ENCODE peak calls at places on chromosomes 16 and 17, in seven cellular contexts. One of them, this sample, is unnamed.
A peak's percentile ranks its signal among the peaks of the same experiment; 100 is the strongest.

GRCh38 chr16:56255904-56256303 is 64.6 kb downstream of the GNAO1 start:
- DNase-seq in left ventricle myocardium inferior: no peak
- DNase-seq in hepatocyte: no peak
- DNase-seq in HCT116: no peak
- DNase-seq in ascending aorta: no peak
- DNase-seq in H1: no peak
- DNase-seq in dorsolateral prefrontal cortex: no peak
- DNase-seq in this sample: no peak

GRCh38 chr16:14050297-14051027 is 20.7 kb upstream of the MRTFB start:
- DNase-seq in left ventricle myocardium inferior: no peak
- DNase-seq in dorsolateral prefrontal cortex: no peak
- DNase-seq in H1: peak; percentile 84
- DNase-seq in ascending aorta: no peak
- DNase-seq in hepatocyte: peak; percentile 60
- DNase-seq in HCT116: no peak
- DNase-seq in this sample: no peak

GRCh38 chr17:9434502-9435113 is 141.0 kb downstream of the STX8 start:
- DNase-seq in hepatocyte: no peak
- DNase-seq in ascending aorta: no peak
- DNase-seq in H1: no peak
- DNase-seq in HCT116: no peak
- DNase-seq in dorsolateral prefrontal cortex: no peak
- DNase-seq in left ventricle myocardium inferior: no peak
- DNase-seq in this sample: no peak

GRCh38 chr16:84738255-84739038 is 38.6 kb downstream of the USP10 start:
- DNase-seq in HCT116: peak; percentile 85
- DNase-seq in dorsolateral prefrontal cortex: peak; percentile 73
- DNase-seq in H1: no peak
- DNase-seq in ascending aorta: peak; percentile 33
- DNase-seq in hepatocyte: peak; percentile 89
- DNase-seq in left ventricle myocardium inferior: peak; percentile 71
- DNase-seq in this sample: peak; percentile 87

GRCh38 chr17:66401364-66401763 is 99.0 kb downstream of the PRKCA start:
- DNase-seq in left ventricle myocardium inferior: no peak
- DNase-seq in HCT116: no peak
- DNase-seq in dorsolateral prefrontal cortex: no peak
- DNase-seq in H1: no peak
- DNase-seq in ascending aorta: no peak
- DNase-seq in hepatocyte: no peak
- DNase-seq in this sample: no peak

GRCh38 chr17:29390856-29391631 is 881 bp downstream of the TAOK1 start:
- DNase-seq in H1: no peak
- DNase-seq in dorsolateral prefrontal cortex: no peak
- DNase-seq in hepatocyte: peak; percentile 62
- DNase-seq in HCT116: no peak
- DNase-seq in ascending aorta: no peak
- DNase-seq in left ventricle myocardium inferior: peak; percentile 22
- DNase-seq in this sample: peak; percentile 49

GRCh38 chr17:75488693-75489510 is 26.4 kb downstream of the CASKIN2 start:
- DNase-seq in ascending aorta: no peak
- DNase-seq in left ventricle myocardium inferior: no peak
- DNase-seq in H1: no peak
- DNase-seq in hepatocyte: no peak
- DNase-seq in HCT116: no peak
- DNase-seq in dorsolateral prefrontal cortex: no peak
- DNase-seq in this sample: no peak

GRCh38 chr17:82439829-82440365 is 10.7 kb downstream of the CYBC1 start:
- DNase-seq in H1: no peak
- DNase-seq in ascending aorta: no peak
- DNase-seq in dorsolateral prefrontal cortex: no peak
- DNase-seq in hepatocyte: no peak
- DNase-seq in HCT116: no peak
- DNase-seq in left ventricle myocardium inferior: no peak
- DNase-seq in this sample: no peak

GRCh38 chr16:58158137-58158536 is 29.0 kb upstream of the CFAP20 start:
- DNase-seq in ascending aorta: no peak
- DNase-seq in HCT116: no peak
- DNase-seq in hepatocyte: no peak
- DNase-seq in dorsolateral prefrontal cortex: no peak
- DNase-seq in left ventricle myocardium inferior: no peak
- DNase-seq in H1: no peak
- DNase-seq in this sample: no peak

GRCh38 chr16:11570258-11570657 is 16.5 kb downstream of the LITAF start:
- DNase-seq in hepatocyte: no peak
- DNase-seq in HCT116: no peak
- DNase-seq in ascending aorta: no peak
- DNase-seq in H1: no peak
- DNase-seq in dorsolateral prefrontal cortex: no peak
- DNase-seq in left ventricle myocardium inferior: no peak
- DNase-seq in this sample: no peak

GRCh38 chr17:66369830-66370229 is 67.4 kb downstream of the PRKCA start:
- DNase-seq in hepatocyte: no peak
- DNase-seq in H1: no peak
- DNase-seq in dorsolateral prefrontal cortex: no peak
- DNase-seq in HCT116: no peak
- DNase-seq in ascending aorta: no peak
- DNase-seq in left ventricle myocardium inferior: no peak
- DNase-seq in this sample: no peak

GRCh38 chr17:82926716-82927115 is 86.9 kb upstream of the ZNF750 start:
- DNase-seq in HCT116: no peak
- DNase-seq in hepatocyte: no peak
- DNase-seq in dorsolateral prefrontal cortex: no peak
- DNase-seq in ascending aorta: no peak
- DNase-seq in H1: no peak
- DNase-seq in left ventricle myocardium inferior: no peak
- DNase-seq in this sample: no peak

GRCh38 chr16:56789360-56789759 is 59.4 kb downstream of the NUP93 start:
- DNase-seq in H1: no peak
- DNase-seq in HCT116: peak; percentile 55
- DNase-seq in dorsolateral prefrontal cortex: no peak
- DNase-seq in ascending aorta: no peak
- DNase-seq in left ventricle myocardium inferior: no peak
- DNase-seq in hepatocyte: peak; percentile 36
- DNase-seq in this sample: peak; percentile 60

GRCh38 chr16:64250866-64251265 is 871.0 kb downstream of the CDH11 start:
- DNase-seq in HCT116: no peak
- DNase-seq in ascending aorta: no peak
- DNase-seq in hepatocyte: no peak
- DNase-seq in dorsolateral prefrontal cortex: no peak
- DNase-seq in H1: no peak
- DNase-seq in left ventricle myocardium inferior: peak; percentile 16
- DNase-seq in this sample: no peak

GRCh38 chr16:83328936-83329335 is 478.8 kb upstream of the HSBP1 start:
- DNase-seq in H1: no peak
- DNase-seq in left ventricle myocardium inferior: no peak
- DNase-seq in dorsolateral prefrontal cortex: no peak
- DNase-seq in HCT116: no peak
- DNase-seq in ascending aorta: no peak
- DNase-seq in hepatocyte: no peak
- DNase-seq in this sample: no peak

GRCh38 chr16:30997000-30997886 is 12.2 kb downstream of the HSD3B7 start:
- DNase-seq in left ventricle myocardium inferior: peak; percentile 86
- DNase-seq in dorsolateral prefrontal cortex: no peak
- DNase-seq in hepatocyte: peak; percentile 91
- DNase-seq in H1: peak; percentile 77
- DNase-seq in HCT116: peak; percentile 43
- DNase-seq in ascending aorta: no peak
- DNase-seq in this sample: peak; percentile 72

GRCh38 chr17:792277-792676 is 10.1 kb downstream of the MRM3 start:
- DNase-seq in left ventricle myocardium inferior: no peak
- DNase-seq in hepatocyte: no peak
- DNase-seq in HCT116: no peak
- DNase-seq in ascending aorta: no peak
- DNase-seq in dorsolateral prefrontal cortex: no peak
- DNase-seq in H1: no peak
- DNase-seq in this sample: no peak

GRCh38 chr16:57365826-57366536 is 6.3 kb upstream of the CX3CL1 start:
- DNase-seq in dorsolateral prefrontal cortex: no peak
- DNase-seq in left ventricle myocardium inferior: no peak
- DNase-seq in H1: no peak
- DNase-seq in hepatocyte: no peak
- DNase-seq in HCT116: no peak
- DNase-seq in ascending aorta: no peak
- DNase-seq in this sample: no peak

GRCh38 chr17:48912476-48912875 is 4.3 kb downstream of the UBE2Z start:
- DNase-seq in left ventricle myocardium inferior: no peak
- DNase-seq in ascending aorta: no peak
- DNase-seq in HCT116: no peak
- DNase-seq in hepatocyte: no peak
- DNase-seq in dorsolateral prefrontal cortex: no peak
- DNase-seq in H1: no peak
- DNase-seq in this sample: no peak

GRCh38 chr16:25155553-25156460 is 44.3 kb downstream of the LCMT1 start:
- DNase-seq in H1: no peak
- DNase-seq in hepatocyte: no peak
- DNase-seq in left ventricle myocardium inferior: no peak
- DNase-seq in ascending aorta: no peak
- DNase-seq in dorsolateral prefrontal cortex: no peak
- DNase-seq in HCT116: no peak
- DNase-seq in this sample: no peak

DNA sequence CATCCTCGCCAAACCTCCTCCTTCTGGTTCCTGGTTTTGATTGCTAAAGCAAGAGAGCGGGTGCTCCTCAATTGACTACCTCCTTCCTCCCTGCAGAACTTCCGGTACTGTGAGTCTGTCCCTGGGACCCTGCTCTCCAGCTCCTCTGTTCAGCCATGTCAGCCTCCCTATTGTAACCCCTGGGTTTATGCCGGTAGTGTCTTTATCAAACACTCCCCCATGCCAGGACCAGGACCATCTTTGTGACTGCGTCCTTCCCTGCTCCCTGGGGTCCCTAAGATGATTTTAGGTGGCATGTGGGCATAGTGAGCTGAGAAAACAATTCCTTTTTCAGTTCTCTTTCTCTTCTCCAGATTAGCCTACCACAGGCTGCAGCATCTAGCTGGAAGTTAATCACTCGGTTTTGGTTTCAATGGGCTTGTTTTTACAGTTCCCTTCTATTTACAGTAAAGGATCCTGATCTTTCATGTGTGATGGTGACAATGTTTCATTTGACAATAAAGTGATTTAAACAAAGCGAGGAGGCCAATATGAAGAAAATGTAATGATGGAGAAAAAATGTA is 27.7 kb upstream of the IL21R start:
- DNase-seq in HCT116: no peak
- DNase-seq in hepatocyte: no peak
- DNase-seq in dorsolateral prefrontal cortex: no peak
- DNase-seq in H1: no peak
- DNase-seq in left ventricle myocardium inferior: no peak
- DNase-seq in ascending aorta: no peak
- DNase-seq in this sample: no peak
- H3K27ac ChIP-seq in HCT116: peak overlapping the region; percentile 40
- H3K27ac ChIP-seq in hepatocyte: no peak overlapping the region
- H3K27ac ChIP-seq in dorsolateral prefrontal cortex: no peak overlapping the region
- H3K27ac ChIP-seq in H1: no peak overlapping the region
- H3K27ac ChIP-seq in left ventricle myocardium inferior: peak overlapping the region; percentile 29
- H3K27ac ChIP-seq in ascending aorta: no peak overlapping the region
- H3K27ac ChIP-seq in this sample: no peak overlapping the region

GRCh38 chr16:88452485-88453216 is 429 bp upstream of the ZFPM1 start:
- DNase-seq in HCT116: peak; percentile 92
- DNase-seq in ascending aorta: peak; percentile 84
- DNase-seq in H1: peak; percentile 91
- DNase-seq in hepatocyte: peak; percentile 99
- DNase-seq in left ventricle myocardium inferior: peak; percentile 98
- DNase-seq in dorsolateral prefrontal cortex: peak; percentile 96
- DNase-seq in this sample: peak; percentile 95

GRCh38 chr16:88453217-88453531 is at the start of gene ZFPM1:
- DNase-seq in left ventricle myocardium inferior: no peak
- DNase-seq in HCT116: no peak
- DNase-seq in hepatocyte: no peak
- DNase-seq in dorsolateral prefrontal cortex: no peak
- DNase-seq in H1: no peak
- DNase-seq in ascending aorta: no peak
- DNase-seq in this sample: no peak

GRCh38 chr16:88451586-88452484 is 1.2 kb upstream of the ZFPM1 start:
- DNase-seq in HCT116: peak; percentile 36
- DNase-seq in hepatocyte: no peak
- DNase-seq in H1: no peak
- DNase-seq in left ventricle myocardium inferior: no peak
- DNase-seq in ascending aorta: no peak
- DNase-seq in dorsolateral prefrontal cortex: no peak
- DNase-seq in this sample: peak; percentile 35

GRCh38 chr16:88454315-88455057 is 1.4 kb downstream of the ZFPM1 start:
- DNase-seq in HCT116: no peak
- DNase-seq in hepatocyte: no peak
- DNase-seq in ascending aorta: no peak
- DNase-seq in H1: no peak
- DNase-seq in left ventricle myocardium inferior: no peak
- DNase-seq in dorsolateral prefrontal cortex: no peak
- DNase-seq in this sample: no peak

GRCh38 chr16:88453621-88454314 is 688 bp downstream of the ZFPM1 start:
- DNase-seq in hepatocyte: peak; percentile 58
- DNase-seq in left ventricle myocardium inferior: no peak
- DNase-seq in H1: no peak
- DNase-seq in HCT116: no peak
- DNase-seq in dorsolateral prefrontal cortex: no peak
- DNase-seq in ascending aorta: no peak
- DNase-seq in this sample: peak; percentile 38
- H3K4me3 ChIP-seq in hepatocyte: peak overlapping the region; percentile 97
- H3K4me3 ChIP-seq in left ventricle myocardium inferior: peak overlapping the region; percentile 76
- H3K4me3 ChIP-seq in H1: peak overlapping the region; percentile 43
- H3K4me3 ChIP-seq in HCT116: peak overlapping the region; percentile 58
- H3K4me3 ChIP-seq in dorsolateral prefrontal cortex: peak overlapping the region; percentile 59
- H3K4me3 ChIP-seq in ascending aorta: peak overlapping the region; percentile 84
- H3K4me3 ChIP-seq in this sample: peak overlapping the region; percentile 58

DNA sequence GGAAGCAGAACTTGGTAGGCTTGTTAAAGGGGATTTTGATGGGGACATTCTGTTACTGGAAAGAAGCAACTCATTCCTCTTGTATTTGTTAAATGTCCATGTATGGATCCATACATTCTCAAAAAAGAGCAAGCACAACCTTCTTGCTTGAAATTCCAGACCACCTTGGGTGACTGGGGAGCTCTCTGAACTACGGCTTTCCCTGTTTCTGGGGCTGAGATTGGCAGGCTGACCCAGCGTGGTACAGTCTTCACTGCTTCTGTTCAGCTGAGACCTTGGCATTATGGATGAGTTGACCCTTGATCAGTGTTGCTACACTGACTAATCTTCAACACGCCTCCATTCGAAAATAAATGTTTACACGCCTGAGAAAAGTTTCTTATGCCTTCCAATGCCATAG is 38.5 kb downstream of the DNAH9 start:
- DNase-seq in H1: no peak
- DNase-seq in hepatocyte: no peak
- DNase-seq in HCT116: no peak
- DNase-seq in dorsolateral prefrontal cortex: no peak
- DNase-seq in left ventricle myocardium inferior: no peak
- DNase-seq in ascending aorta: no peak
- DNase-seq in this sample: no peak
- H3K27ac ChIP-seq in H1: no peak overlapping the region
- H3K27ac ChIP-seq in hepatocyte: no peak overlapping the region
- H3K27ac ChIP-seq in HCT116: no peak overlapping the region
- H3K27ac ChIP-seq in dorsolateral prefrontal cortex: no peak overlapping the region
- H3K27ac ChIP-seq in left ventricle myocardium inferior: no peak overlapping the region
- H3K27ac ChIP-seq in ascending aorta: no peak overlapping the region
- H3K27ac ChIP-seq in this sample: no peak overlapping the region

DNA sequence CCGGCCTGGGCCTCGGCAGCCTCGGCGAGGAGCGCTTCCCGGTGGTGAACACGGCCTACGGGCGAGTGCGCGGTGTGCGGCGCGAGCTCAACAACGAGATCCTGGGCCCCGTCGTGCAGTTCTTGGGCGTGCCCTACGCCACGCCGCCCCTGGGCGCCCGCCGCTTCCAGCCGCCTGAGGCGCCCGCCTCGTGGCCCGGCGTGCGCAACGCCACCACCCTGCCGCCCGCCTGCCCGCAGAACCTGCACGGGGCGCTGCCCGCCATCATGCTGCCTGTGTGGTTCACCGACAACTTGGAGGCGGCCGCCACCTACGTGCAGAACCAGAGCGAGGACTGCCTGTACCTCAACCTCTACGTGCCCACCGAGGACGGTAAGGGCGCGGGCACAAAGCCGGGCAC is 696 bp downstream of the NLGN2 start:
- DNase-seq in ascending aorta: no peak
- DNase-seq in HCT116: no peak
- DNase-seq in hepatocyte: no peak
- DNase-seq in dorsolateral prefrontal cortex: no peak
- DNase-seq in left ventricle myocardium inferior: no peak
- DNase-seq in H1: no peak
- DNase-seq in this sample: no peak
- H3K4me3 ChIP-seq in ascending aorta: no peak overlapping the region
- H3K4me3 ChIP-seq in HCT116: no peak overlapping the region
- H3K4me3 ChIP-seq in hepatocyte: no peak overlapping the region
- H3K4me3 ChIP-seq in dorsolateral prefrontal cortex: no peak overlapping the region
- H3K4me3 ChIP-seq in left ventricle myocardium inferior: no peak overlapping the region
- H3K4me3 ChIP-seq in H1: peak overlapping the region; percentile 23
- H3K4me3 ChIP-seq in this sample: no peak overlapping the region